ENCODE peak calls at places on chromosomes 12 and 14, in five cellular contexts. C is cardiac muscle cell, E is left ventricle myocardium inferior, S is CD14-positive monocyte, X is psoas muscle. U is an unnamed sample.

GRCh38 chr12:15931590-15932053 is 20.5 kb downstream of the DERA start:
- DNase-seq in C (no peak), E (no peak), S (no peak), X (no peak), U (no peak)

GRCh38 chr12:118119449-118119879 is 15.7 kb upstream of the VSIG10 start:
- DNase-seq in C (no peak), E (no peak), S (no peak), X (no peak), U (no peak)

GRCh38 chr12:6038160-6038559 is 86.3 kb downstream of the VWF start:
- DNase-seq in C (peak; percentile 84), E (no peak), S (peak; percentile 61), X (no peak), U (no peak)

GRCh38 chr14:35223927-35224326 is 68.3 kb upstream of the PSMA6 start:
- DNase-seq in C (no peak), E (no peak), S (no peak), X (no peak), U (no peak)

GRCh38 chr12:98464155-98464554 is 51.2 kb upstream of the TMPO start:
- DNase-seq in C (peak; percentile 93), E (no peak), S (peak; percentile 54), X (no peak), U (no peak)

GRCh38 chr12:82687020-82687951 is 580 bp downstream of the TMTC2 start:
- DNase-seq in C (peak; percentile 41), E (peak; percentile 38), S (no peak), X (peak; percentile 23), U (peak; percentile 80)

GRCh38 chr12:67394600-67394999 is 125.4 kb downstream of the CAND1 start:
- DNase-seq in C (peak; percentile 68), E (peak; percentile 45), S (no peak), X (peak; percentile 68), U (no peak)

GRCh38 chr14:65502676-65503124 is 90.2 kb downstream of the FUT8 start:
- DNase-seq in C (peak; percentile 80), E (no peak), S (no peak), X (no peak), U (no peak)

GRCh38 chr14:106491851-106492250 is 965.5 kb downstream of the TMEM121 start:
- DNase-seq in C (no peak), E (no peak), S (no peak), X (no peak), U (no peak)

GRCh38 chr12:131923260-131923659 is 5.8 kb upstream of the PUS1 start:
- DNase-seq in C (no peak), E (no peak), S (peak; percentile 45), X (no peak), U (no peak)

GRCh38 chr14:63147018-63147417 is 57.2 kb upstream of the RHOJ start:
- DNase-seq in C (peak; percentile 74), E (no peak), S (no peak), X (no peak), U (no peak)

GRCh38 chr14:53772936-53773335 is 183.7 kb downstream of the BMP4 start:
- DNase-seq in C (no peak), E (no peak), S (no peak), X (no peak), U (no peak)

GRCh38 chr12:93853698-93854478 is 176.7 kb downstream of the CRADD start:
- DNase-seq in C (peak; percentile 25), E (no peak), S (no peak), X (no peak), U (no peak)

GRCh38 chr14:75450381-75451276 is 22.8 kb downstream of the JDP2 start:
- DNase-seq in C (no peak), E (peak; percentile 54), S (no peak), X (peak; percentile 71), U (no peak)

GRCh38 chr14:93137864-93138263 is 22.1 kb upstream of the ITPK1 start:
- DNase-seq in C (peak; percentile 46), E (peak; percentile 63), S (no peak), X (peak; percentile 28), U (no peak)

GRCh38 chr12:1837541-1838206 is 17.3 kb downstream of the LRTM2 start:
- DNase-seq in C (peak; percentile 12), E (no peak), S (peak; percentile 25), X (no peak), U (no peak)

GRCh38 chr12:62813031-62813829 is 121.7 kb downstream of the PPM1H start:
- DNase-seq in C (peak; percentile 87), E (peak; percentile 68), S (peak; percentile 54), X (peak; percentile 54), U (no peak)

GRCh38 chr12:27573972-27574371 is 50.0 kb downstream of the PPFIBP1 start:
- DNase-seq in C (peak; percentile 85), E (no peak), S (no peak), X (no peak), U (no peak)

GRCh38 chr12:85036736-85037135 is 585 bp downstream of the LRRIQ1 start:
- DNase-seq in C (no peak), E (no peak), S (no peak), X (no peak), U (no peak)

GRCh38 chr12:120055231-120055630 is 61.3 kb downstream of the RAB35 start:
- DNase-seq in C (peak; percentile 10), E (no peak), S (no peak), X (no peak), U (no peak)

GRCh38 chr12:131832393-131833231 is 4.4 kb downstream of the MMP17 start:
- DNase-seq in C (peak; percentile 73), E (peak; percentile 51), S (no peak), X (peak; percentile 74), U (no peak)

GRCh38 chr12:125981610-125982253 is 916.5 kb downstream of the AACS start:
- DNase-seq in C (no peak), E (no peak), S (no peak), X (no peak), U (no peak)

GRCh38 chr12:5258498-5258897 is 173.4 kb upstream of the NTF3 start:
- DNase-seq in C (peak; percentile 34), E (no peak), S (no peak), X (no peak), U (no peak)

GRCh38 chr12:97560766-97561165 is 98.2 kb downstream of the RMST start:
- DNase-seq in C (no peak), E (no peak), S (no peak), X (no peak), U (no peak)

GRCh38 chr14:74133833-74134481 is 49.2 kb downstream of the LIN52 start:
- DNase-seq in C (no peak), E (no peak), S (no peak), X (no peak), U (no peak)

GRCh38 chr14:31410048-31410654 is 10.2 kb downstream of the HEATR5A start:
- DNase-seq in C (no peak), E (no peak), S (no peak), X (no peak), U (no peak)

GRCh38 chr14:99038401-99038800 is 233.6 kb downstream of the BCL11B start:
- DNase-seq in C (peak; percentile 9), E (no peak), S (peak; percentile 78), X (no peak), U (peak; percentile 47)

GRCh38 chr12:21526053-21526452 is at the start of gene SPX:
- DNase-seq in C (peak; percentile 13), E (no peak), S (no peak), X (no peak), U (no peak)

GRCh38 chr12:94571556-94571955 is 78.8 kb downstream of the TMCC3 start:
- DNase-seq in C (peak; percentile 90), E (no peak), S (no peak), X (no peak), U (no peak)

GRCh38 chr14:32102152-32102787 is 25.2 kb downstream of the ARHGAP5 start:
- DNase-seq in C (no peak), E (no peak), S (no peak), X (no peak), U (no peak)

GRCh38 chr14:70972107-70972976 is 65.1 kb downstream of the PCNX1 start:
- DNase-seq in C (peak; percentile 94), E (peak; percentile 74), S (peak; percentile 63), X (peak; percentile 73), U (peak; percentile 77)
- TF ChIP-seq CTCF in C (peak; percentile 91), E (peak; percentile 95), S (peak; percentile 82), X (peak; percentile 95), U (peak; percentile 98)

GRCh38 chr12:77053259-77053658 is 12.1 kb downstream of the E2F7 start:
- DNase-seq in C (no peak), E (no peak), S (no peak), X (no peak), U (no peak)

GRCh38 chr12:77042834-77043233 is 22.5 kb downstream of the E2F7 start:
- DNase-seq in C (no peak), E (no peak), S (no peak), X (no peak), U (no peak)

GRCh38 chr12:77045183-77045582 is 20.2 kb downstream of the E2F7 start:
- DNase-seq in C (no peak), E (no peak), S (no peak), X (no peak), U (no peak)

GRCh38 chr12:77049767-77050353 is 15.5 kb downstream of the E2F7 start:
- DNase-seq in C (peak; percentile 74), E (no peak), S (no peak), X (no peak), U (no peak)

GRCh38 chr12:77047341-77048202 is 17.8 kb downstream of the E2F7 start:
- DNase-seq in C (no peak), E (no peak), S (no peak), X (no peak), U (no peak)
- TF ChIP-seq CTCF in C (no peak), E (no peak), S (no peak), X (no peak), U (no peak)

GRCh38 chr14:19878029-19878642 is 3.2 kb downstream of the OR4K2 start:
- DNase-seq in C (no peak), E (no peak), S (no peak), X (no peak), U (no peak)
- TF ChIP-seq CTCF in C (peak; percentile 27), E (peak; percentile 47), S (peak; percentile 90), X (peak; percentile 50), U (peak; percentile 83)

DNA sequence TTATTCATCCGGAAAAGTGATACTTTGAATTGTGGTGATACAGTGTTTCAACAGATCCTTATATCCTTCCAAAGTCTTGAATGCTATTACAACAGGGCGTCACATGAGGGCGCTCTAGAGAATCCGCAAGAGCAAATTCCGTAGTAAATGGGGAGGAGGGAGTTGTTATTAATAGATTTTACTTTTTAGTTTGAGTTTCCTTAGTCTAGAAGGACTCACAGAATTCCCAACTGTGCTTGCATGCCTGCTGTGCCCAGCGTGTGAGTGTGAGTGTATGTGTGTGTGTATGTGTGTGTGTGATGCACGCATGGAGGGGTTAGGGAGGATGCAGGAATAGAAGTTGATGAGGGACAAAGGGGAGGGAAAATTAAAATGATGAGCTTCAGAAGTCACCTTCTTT is 375.3 kb downstream of the C12orf75 start:
- DNase-seq in C (peak; percentile 81), E (no peak), S (no peak), X (peak; percentile 29), U (no peak)
- TF ChIP-seq CTCF in C (peak; percentile 92), E (peak; percentile 89), S (peak; percentile 64), X (peak; percentile 77), U (peak; percentile 94)

GRCh38 chr14:77124345-77125274 is 17.0 kb downstream of the ZDHHC22 start:
- DNase-seq in C (peak; percentile 49), E (peak; percentile 46), S (no peak), X (peak; percentile 62), U (no peak)
- TF ChIP-seq CTCF in C (peak; percentile 16), E (peak; percentile 80), S (peak; percentile 89), X (peak; percentile 88), U (peak; percentile 85)

GRCh38 chr12:32197421-32197820 is 90.8 kb downstream of the BICD1 start:
- DNase-seq in C (no peak), E (no peak), S (no peak), X (no peak), U (no peak)
- TF ChIP-seq CTCF in C (no peak), E (no peak), S (no peak), X (no peak), U (no peak)

GRCh38 chr14:59004012-59004411 is 184.5 kb upstream of the DAAM1 start:
- DNase-seq in C (peak; percentile 35), E (no peak), S (no peak), X (no peak), U (no peak)
- TF ChIP-seq CTCF in C (peak; percentile 47), E (peak; percentile 30), S (no peak), X (no peak), U (no peak)

U was measured in type B pancreatic cell.